ENCODE peak calls at places on chromosomes 4 and X, in eight cellular contexts. X, D, H, N, W, K, G and C are unnamed samples.
A peak's percentile ranks its signal among the peaks of the same experiment; 100 is the strongest.

GRCh38 chrX:39839371-39839770 is 258.4 kb downstream of the BCOR start:
- DNase-seq in H (no peak), X (no peak), K (no peak), G (no peak), D (no peak), W (no peak), N (no peak), C (no peak)

GRCh38 chr4:97998203-97998602 is 145.1 kb downstream of the STPG2 start:
- DNase-seq in N (no peak), D (no peak), W (no peak), H (no peak), X (no peak), K (no peak), G (no peak), C (no peak)

GRCh38 chrX:44245730-44246129 is 97.7 kb downstream of the EFHC2 start:
- DNase-seq in N (no peak), W (no peak), D (peak; percentile 59), G (no peak), H (no peak), X (no peak), K (no peak), C (no peak)

GRCh38 chr4:65880594-65880993 is 210.3 kb upstream of the EPHA5 start:
- DNase-seq in N (no peak), D (no peak), X (no peak), G (no peak), W (no peak), K (no peak), H (no peak), C (no peak)

GRCh38 chr4:18840499-18840898 is 818.9 kb upstream of the LCORL start:
- DNase-seq in D (no peak), X (no peak), H (no peak), W (no peak), G (no peak), K (no peak), N (no peak), C (no peak)

GRCh38 chrX:126770179-126770578 is 49.4 kb upstream of the PRR32 start:
- DNase-seq in W (no peak), N (peak; percentile 33), H (peak; percentile 3), D (no peak), X (no peak), K (no peak), G (no peak), C (peak; percentile 37)

GRCh38 chr4:75251547-75251946 is 262.7 kb downstream of the RCHY1 start:
- DNase-seq in K (no peak), N (no peak), D (no peak), W (no peak), G (no peak), X (no peak), H (peak; percentile 84), C (no peak)

GRCh38 chr4:84239278-84239845 is 259.7 kb downstream of the NKX6-1 start:
- DNase-seq in D (no peak), N (no peak), X (no peak), H (no peak), G (no peak), W (no peak), K (no peak), C (no peak)

GRCh38 chrX:155632424-155633100 is 19.8 kb upstream of the TMLHE start:
- DNase-seq in K (no peak), D (no peak), H (no peak), G (no peak), X (no peak), W (no peak), N (no peak), C (no peak)

GRCh38 chr4:164616961-164617360 is 137.0 kb upstream of the SMIM31 start:
- DNase-seq in D (no peak), X (no peak), K (no peak), H (no peak), G (no peak), N (no peak), W (no peak), C (no peak)

GRCh38 chrX:2642791-2643190 is 48.3 kb upstream of the CD99 start:
- DNase-seq in H (no peak), X (no peak), W (no peak), K (no peak), N (no peak), D (no peak), G (no peak), C (no peak)

GRCh38 chrX:29826651-29827206 is 388.6 kb upstream of the MAGEB2 start:
- DNase-seq in D (no peak), X (no peak), G (no peak), H (no peak), K (no peak), N (no peak), W (no peak), C (no peak)

GRCh38 chrX:119218198-119218597 is 17.9 kb upstream of the PGRMC1 start:
- DNase-seq in D (no peak), K (no peak), H (peak; percentile 2), W (no peak), G (no peak), N (peak; percentile 44), X (no peak), C (no peak)

GRCh38 chr4:6362896-6363295 is 93.2 kb downstream of the WFS1 start:
- DNase-seq in H (peak; percentile 22), W (no peak), N (no peak), D (no peak), X (no peak), K (no peak), G (peak; percentile 32), C (peak; percentile 62)

GRCh38 chr4:55272102-55272501 is 73.9 kb upstream of the SRD5A3 start:
- DNase-seq in H (no peak), G (no peak), X (no peak), N (no peak), K (no peak), W (no peak), D (no peak), C (no peak)

GRCh38 chrX:37075892-37076595 is 67.9 kb downstream of the FAM47C start:
- DNase-seq in N (no peak), K (no peak), D (no peak), W (no peak), X (no peak), H (no peak), G (no peak), C (no peak)

DNA sequence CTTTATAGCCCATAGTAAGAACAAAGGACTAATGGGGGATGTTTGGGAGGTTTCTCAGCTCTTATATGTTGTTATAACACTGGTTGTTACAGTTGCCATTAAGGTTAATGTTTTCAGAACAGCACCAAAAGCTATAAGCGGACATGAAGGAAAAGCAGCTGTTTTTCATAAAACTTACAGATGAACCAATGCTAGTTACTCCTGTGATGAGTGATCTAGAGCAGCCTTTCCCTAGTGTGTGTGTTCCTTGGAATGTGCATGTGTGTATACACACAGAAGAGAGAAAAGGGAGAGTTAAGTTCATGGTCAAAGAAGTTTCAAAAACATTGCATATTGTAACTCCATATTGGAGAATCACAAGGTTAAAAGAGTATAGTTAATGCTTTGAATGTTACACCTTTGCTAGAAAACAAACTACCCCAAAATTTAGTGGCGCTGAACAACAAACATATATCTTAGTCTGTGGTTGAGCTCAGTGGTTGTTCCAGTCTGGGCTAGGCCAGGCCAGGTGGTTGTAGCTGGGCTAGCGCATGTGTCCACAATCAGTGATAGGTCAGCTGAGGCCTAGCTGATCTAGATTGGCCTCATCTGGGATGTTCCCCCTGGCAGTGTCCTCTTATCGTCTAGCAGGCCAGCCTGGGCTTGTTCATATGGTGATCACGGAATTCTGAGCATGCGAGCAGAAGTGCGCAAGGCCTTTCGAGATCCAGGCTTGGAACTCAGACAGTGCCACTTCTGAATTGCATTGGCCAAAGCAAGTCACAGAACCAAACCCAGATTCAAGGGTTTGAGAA is 151.0 kb downstream of the NHS start:
- DNase-seq in W (no peak), D (no peak), N (no peak), H (no peak), K (no peak), X (no peak), G (no peak), C (peak; percentile 32)
- H3K9me3 ChIP-seq in W (no peaks in the 10 kb centered on the region), D (no peaks in the 10 kb centered on the region), N (no peaks in the 10 kb centered on the region), H (no peaks in the 10 kb centered on the region), K (no peaks in the 10 kb centered on the region), X (no peaks in the 10 kb centered on the region), G (no peaks in the 10 kb centered on the region), C (no peaks in the 10 kb centered on the region)

GRCh38 chrX:152299787-152300186 is 151.3 kb downstream of the GABRA3 start:
- DNase-seq in W (no peak), X (no peak), G (no peak), K (no peak), H (no peak), D (no peak), N (no peak), C (no peak)
- H3K9me3 ChIP-seq in W (no peaks in the 10 kb centered on the region), X (no peaks in the 10 kb centered on the region), G (no peaks in the 10 kb centered on the region), K (no peaks in the 10 kb centered on the region), H (no peaks in the 10 kb centered on the region), D (no peaks in the 10 kb centered on the region), N (no peaks in the 10 kb centered on the region), C (no peaks in the 10 kb centered on the region)

GRCh38 chrX:47573334-47574095 is 8.7 kb upstream of the TIMP1 start:
- DNase-seq in W (no peak), G (no peak), D (no peak), X (peak; percentile 47), K (no peak), N (no peak), H (no peak), C (no peak)

GRCh38 chrX:47570794-47571193 is 9.8 kb downstream of the ARAF start:
- DNase-seq in D (no peak), H (no peak), K (no peak), X (no peak), G (no peak), N (no peak), W (no peak), C (no peak)

GRCh38 chrX:47572773-47573333 is 9.4 kb upstream of the TIMP1 start:
- DNase-seq in G (no peak), K (no peak), W (no peak), X (no peak), D (no peak), N (no peak), H (no peak), C (no peak)

GRCh38 chrX:47571896-47572295 is 10.3 kb upstream of the TIMP1 start:
- DNase-seq in H (no peak), G (no peak), W (no peak), X (no peak), D (no peak), N (no peak), K (no peak), C (no peak)

DNA sequence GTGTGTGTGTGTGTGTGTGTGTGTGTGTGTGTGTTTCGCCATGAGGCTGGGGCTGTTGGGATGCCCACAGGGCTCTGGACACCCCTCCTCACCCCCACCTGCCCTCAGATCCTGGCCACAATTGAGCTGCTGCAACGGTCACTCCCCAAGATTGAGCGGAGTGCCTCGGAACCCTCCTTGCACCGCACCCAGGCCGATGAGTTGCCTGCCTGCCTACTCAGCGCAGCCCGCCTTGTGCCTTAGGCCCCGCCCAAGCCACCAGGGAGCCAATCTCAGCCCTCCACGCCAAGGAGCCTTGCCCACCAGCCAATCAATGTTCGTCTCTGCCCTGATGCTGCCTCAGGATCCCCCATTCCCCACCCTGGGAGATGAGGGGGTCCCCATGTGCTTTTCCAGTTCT is 10.2 kb downstream of the ARAF start:
- DNase-seq in H (no peak), X (no peak), G (no peak), N (no peak), D (no peak), W (no peak), K (no peak), C (no peak)
- H3K9me3 ChIP-seq in H (no peaks in the 10 kb centered on the region), X (no peaks in the 10 kb centered on the region), G (no peaks in the 10 kb centered on the region), N (no peaks in the 10 kb centered on the region), D (no peaks in the 10 kb centered on the region), W (peaks cover 7% of the 10 kb centered on the region), K (no peaks in the 10 kb centered on the region), C (no peaks in the 10 kb centered on the region)

DNA sequence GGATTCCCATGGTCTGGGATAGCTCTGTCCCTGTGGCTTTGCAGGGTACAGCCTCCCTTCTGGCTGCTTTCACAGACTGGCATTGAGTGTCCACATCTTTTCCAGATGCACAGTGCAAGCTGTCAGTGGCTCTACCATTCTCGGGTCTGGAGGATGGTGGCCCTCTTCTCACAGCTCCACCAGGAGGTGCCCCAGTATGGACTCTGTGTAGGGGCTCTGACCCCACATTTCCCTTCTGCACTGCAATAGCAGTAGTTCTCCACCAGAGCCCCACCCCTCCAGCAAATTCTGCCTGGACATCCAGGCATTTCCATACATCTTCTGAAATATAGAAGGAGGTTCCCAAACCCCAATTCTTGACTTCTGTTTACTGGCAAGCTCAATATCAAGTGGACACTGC is 50.2 kb upstream of the GRID2 start:
- DNase-seq in X (no peak), G (no peak), N (no peak), K (no peak), W (no peak), H (no peak), D (no peak), C (no peak)
- H3K9me3 ChIP-seq in X (no peaks in the 10 kb centered on the region), G (peaks cover 11% of the 10 kb centered on the region), N (no peaks in the 10 kb centered on the region), K (no peaks in the 10 kb centered on the region), W (peaks cover 20% of the 10 kb centered on the region), H (no peaks in the 10 kb centered on the region), D (no peaks in the 10 kb centered on the region), C (no peaks in the 10 kb centered on the region)